ENCODE peak calls at places on chromosomes 7 and 10, in five cellular contexts. I is psoas muscle; E is CD8-positive, alpha-beta memory T cell; J is GM23338; X is CD4-positive, alpha-beta memory T cell. F is an unnamed sample. For H3K27me3, the result is how much of the 10 kb centered on the place peaks cover.

GRCh38 chr10:116728526-116729096 is 13.8 kb downstream of the HSPA12A start:
- DNase-seq in I (no peak), E (no peak), J (no peak), X (no peak), F (no peak)

GRCh38 chr7:133486-133885 is 58.9 kb upstream of the FAM20C start:
- DNase-seq in I (no peak), E (no peak), J (no peak), X (no peak), F (no peak)

GRCh38 chr10:77943086-77943901 is 16.7 kb upstream of the DLG5 start:
- DNase-seq in I (no peak), E (no peak), J (peak), X (no peak), F (no peak)

GRCh38 chr7:75889826-75890225 is 11.0 kb downstream of the RHBDD2 start:
- DNase-seq in I (no peak), E (no peak), J (no peak), X (no peak), F (no peak)

GRCh38 chr10:102668312-102669110 is 24.2 kb downstream of the TRIM8 start:
- DNase-seq in I (peak), E (no peak), J (no peak), X (no peak), F (no peak)

GRCh38 chr10:122455376-122456056 is 1.1 kb downstream of the ARMS2 start:
- DNase-seq in I (no peak), E (no peak), J (no peak), X (no peak), F (no peak)

GRCh38 chr10:99461230-99461629 is 30.8 kb upstream of the GOT1 start:
- DNase-seq in I (no peak), E (no peak), J (no peak), X (no peak), F (no peak)

GRCh38 chr7:111085356-111085755 is 5.6 kb upstream of the LRRN3 start:
- DNase-seq in I (no peak), E (no peak), J (no peak), X (no peak), F (no peak)

GRCh38 chr7:116236020-116236630 is 25.8 kb downstream of the TES start:
- DNase-seq in I (no peak), E (peak), J (peak), X (peak), F (peak)

GRCh38 chr10:99667108-99667751 is 7.9 kb downstream of the ENTPD7 start:
- DNase-seq in I (no peak), E (no peak), J (no peak), X (no peak), F (no peak)

GRCh38 chr10:100204370-100204769 is 18.5 kb upstream of the ERLIN1 start:
- DNase-seq in I (no peak), E (no peak), J (no peak), X (peak), F (no peak)

GRCh38 chr7:157521061-157521731 is 184.4 kb downstream of the DNAJB6 start:
- DNase-seq in I (peak), E (no peak), J (no peak), X (no peak), F (no peak)
- H3K27me3 ChIP-seq in I (under half), E (under half), J (under half), X (under half), F (under half)

GRCh38 chr7:150383710-150384397 is 4.7 kb downstream of the ZNF775 start:
- DNase-seq in I (no peak), E (no peak), J (peak), X (no peak), F (peak)

GRCh38 chr7:150381096-150381495 is 2.0 kb downstream of the ZNF775 start:
- DNase-seq in I (no peak), E (no peak), J (no peak), X (no peak), F (no peak)

GRCh38 chr7:150382844-150383225 is 3.7 kb downstream of the ZNF775 start:
- DNase-seq in I (no peak), E (no peak), J (no peak), X (no peak), F (no peak)

GRCh38 chr7:150381785-150382122 is 2.6 kb downstream of the ZNF775 start:
- DNase-seq in I (no peak), E (no peak), J (no peak), X (no peak), F (no peak)

DNA sequence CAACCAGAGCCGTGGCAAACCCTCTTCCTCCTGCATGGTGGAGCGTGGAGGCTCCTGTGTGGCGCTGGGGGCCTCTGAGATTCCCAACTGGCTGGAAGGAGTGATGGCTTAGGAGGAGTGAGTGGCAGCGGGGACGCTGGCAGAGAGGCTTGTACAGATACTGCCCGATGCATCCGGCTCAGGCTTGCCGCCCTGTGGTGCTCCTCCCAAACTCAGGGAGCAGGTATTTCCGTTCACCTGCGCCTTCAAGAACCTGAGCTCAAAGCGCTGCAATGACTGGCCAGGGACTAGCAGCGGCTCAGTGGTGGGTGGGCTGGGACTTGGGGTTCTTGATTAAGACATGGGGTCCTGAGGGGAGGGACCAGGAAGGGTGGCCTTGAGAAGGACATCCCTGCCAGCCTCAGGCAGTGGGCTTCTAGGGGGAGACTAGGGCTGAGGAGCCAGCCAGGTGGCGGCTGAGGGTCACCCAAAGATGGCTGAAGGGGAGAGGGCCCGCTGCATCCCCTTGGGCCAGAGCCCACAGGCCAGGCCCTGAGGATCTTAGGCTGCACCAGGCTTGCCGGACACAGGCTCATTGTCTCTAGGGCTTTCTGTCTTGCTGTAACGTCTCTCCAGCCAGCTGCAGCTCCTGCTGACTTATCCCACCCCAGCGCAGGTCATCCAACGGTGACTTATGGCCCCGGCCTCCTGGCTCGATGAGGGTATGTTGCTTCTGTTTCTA is 3.2 kb downstream of the ZNF775 start:
- DNase-seq in I (no peak), E (no peak), J (no peak), X (no peak), F (no peak)
- H3K4me3 ChIP-seq in I (no peak), E (no peak), J (no peak), X (no peak), F (no peak)

GRCh38 chr7:151019130-151019447 is 5.2 kb downstream of the ATG9B start:
- DNase-seq in I (no peak), E (no peak), J (no peak), X (no peak), F (no peak)

GRCh38 chr7:151024435-151025056 is at the start of gene ATG9B:
- DNase-seq in I (no peak), E (no peak), J (no peak), X (no peak), F (no peak)

GRCh38 chr7:151025924-151026671 is 1.8 kb upstream of the ATG9B start:
- DNase-seq in I (no peak), E (no peak), J (no peak), X (no peak), F (no peak)

GRCh38 chr7:151020231-151020630 is 4.1 kb downstream of the ATG9B start:
- DNase-seq in I (no peak), E (no peak), J (no peak), X (no peak), F (peak)

GRCh38 chr7:151023211-151023610 is 1.1 kb downstream of the ATG9B start:
- DNase-seq in I (no peak), E (no peak), J (no peak), X (no peak), F (no peak)
- H3K27me3 ChIP-seq in I (under half), E (under half), J (under half), X (under half), F (under half)

GRCh38 chr10:92691591-92692084 is 1.9 kb downstream of the HHEX start:
- DNase-seq in I (peak), E (no peak), J (peak), X (no peak), F (no peak)

GRCh38 chr10:92690211-92691041 is 671 bp downstream of the HHEX start:
- DNase-seq in I (peak), E (peak), J (peak), X (peak), F (peak)

GRCh38 chr10:92692085-92692671 is 2.4 kb downstream of the HHEX start:
- DNase-seq in I (no peak), E (no peak), J (peak), X (no peak), F (no peak)

GRCh38 chr10:92689663-92690210 is at the start of gene HHEX:
- DNase-seq in I (peak), E (peak), J (no peak), X (peak), F (peak)

GRCh38 chr10:92691042-92691590 is 1.4 kb downstream of the HHEX start:
- DNase-seq in I (no peak), E (no peak), J (peak), X (no peak), F (peak)
- H3K4me3 ChIP-seq in I (peak), E (peak), J (peak), X (peak), F (peak)

GRCh38 chr7:154854836-154855235 is 148.1 kb downstream of the PAXIP1 start:
- DNase-seq in I (no peak), E (no peak), J (no peak), X (no peak), F (no peak)
- H3K27me3 ChIP-seq in I (under half), E (under half), J (under half), X (under half), F (under half)

DNA sequence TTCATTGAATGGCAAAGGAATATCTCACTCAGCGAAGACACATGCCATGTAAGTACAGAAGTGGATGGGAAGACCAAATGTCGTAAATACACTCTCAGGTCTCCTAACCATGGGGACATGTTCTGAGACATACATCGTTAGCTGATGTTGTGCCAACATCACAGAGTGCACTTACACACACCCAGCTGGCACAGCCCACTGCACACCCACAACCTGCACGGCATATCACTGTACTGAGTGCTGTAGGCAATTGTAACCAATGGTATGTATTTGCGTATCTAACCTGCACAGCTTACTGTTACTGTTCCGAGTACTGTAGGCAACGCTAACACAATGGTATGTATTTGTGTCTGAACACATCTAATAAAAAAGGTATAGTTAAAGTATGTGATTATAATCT is 550.4 kb downstream of the PTPRN2 start:
- DNase-seq in I (no peak), E (no peak), J (no peak), X (no peak), F (no peak)
- H3K4me3 ChIP-seq in I (no peak), E (no peak), J (no peak), X (no peak), F (no peak)

GRCh38 chr10:27804136-27804535 is 58.5 kb upstream of the MKX start:
- DNase-seq in I (no peak), E (no peak), J (no peak), X (no peak), F (no peak)
- H3K27me3 ChIP-seq in I (under half), E (under half), J (under half), X (under half), F (under half)

GRCh38 chr10:113381906-113382562 is 170.8 kb upstream of the HABP2 start:
- DNase-seq in I (no peak), E (peak), J (no peak), X (peak), F (no peak)
- H3K4me3 ChIP-seq in I (peak), E (peak), J (no peak), X (peak), F (no peak)

GRCh38 chr7:128206747-128207500 is 34.2 kb upstream of the LEP start:
- DNase-seq in I (no peak), E (no peak), J (no peak), X (no peak), F (no peak)
- H3K27me3 ChIP-seq in I (half or more), E (under half), J (under half), X (under half), F (under half)